ENCODE peak calls at places on chromosomes 16 and 17, in nine cellular contexts. One of them, this sample, is unnamed.

GRCh38 chr16:6104423-6104822 is 1006.8 kb upstream of the EEF2KMT start:
- DNase-seq in choroid plexus epithelial cell: no peak
- DNase-seq in neural progenitor cell: no peak
- DNase-seq in A549: no peak
- DNase-seq in prostate gland: no peak
- DNase-seq in pancreas: no peak
- DNase-seq in CD8-positive, alpha-beta memory T cell: no peak
- DNase-seq in fibroblast of the aortic adventitia: no peak
- DNase-seq in Karpas-422: no peak
- DNase-seq in this sample: no peak

GRCh38 chr16:60225541-60225940 is 1491.4 kb upstream of the GOT2 start:
- DNase-seq in choroid plexus epithelial cell: no peak
- DNase-seq in neural progenitor cell: peak; percentile 70
- DNase-seq in A549: no peak
- DNase-seq in prostate gland: no peak
- DNase-seq in pancreas: no peak
- DNase-seq in CD8-positive, alpha-beta memory T cell: no peak
- DNase-seq in fibroblast of the aortic adventitia: no peak
- DNase-seq in Karpas-422: no peak
- DNase-seq in this sample: no peak

GRCh38 chr17:27396941-27397340 is 59.3 kb upstream of the KSR1 start:
- DNase-seq in choroid plexus epithelial cell: peak; percentile 43
- DNase-seq in neural progenitor cell: no peak
- DNase-seq in A549: no peak
- DNase-seq in prostate gland: no peak
- DNase-seq in pancreas: no peak
- DNase-seq in CD8-positive, alpha-beta memory T cell: no peak
- DNase-seq in fibroblast of the aortic adventitia: peak; percentile 62
- DNase-seq in Karpas-422: no peak
- DNase-seq in this sample: no peak

GRCh38 chr16:31464781-31465260 is 5.5 kb downstream of the ARMC5 start:
- DNase-seq in choroid plexus epithelial cell: no peak
- DNase-seq in neural progenitor cell: no peak
- DNase-seq in A549: no peak
- DNase-seq in prostate gland: no peak
- DNase-seq in pancreas: no peak
- DNase-seq in CD8-positive, alpha-beta memory T cell: no peak
- DNase-seq in fibroblast of the aortic adventitia: no peak
- DNase-seq in Karpas-422: no peak
- DNase-seq in this sample: no peak

GRCh38 chr17:34598161-34598776 is 18.9 kb downstream of the TMEM132E start:
- DNase-seq in choroid plexus epithelial cell: no peak
- DNase-seq in neural progenitor cell: peak; percentile 83
- DNase-seq in A549: no peak
- DNase-seq in prostate gland: no peak
- DNase-seq in pancreas: no peak
- DNase-seq in CD8-positive, alpha-beta memory T cell: no peak
- DNase-seq in fibroblast of the aortic adventitia: no peak
- DNase-seq in Karpas-422: no peak
- DNase-seq in this sample: no peak

GRCh38 chr16:12900599-12901203 is 697 bp upstream of the SHISA9 start:
- DNase-seq in choroid plexus epithelial cell: no peak
- DNase-seq in neural progenitor cell: peak; percentile 38
- DNase-seq in A549: no peak
- DNase-seq in prostate gland: no peak
- DNase-seq in pancreas: no peak
- DNase-seq in CD8-positive, alpha-beta memory T cell: no peak
- DNase-seq in fibroblast of the aortic adventitia: no peak
- DNase-seq in Karpas-422: no peak
- DNase-seq in this sample: no peak

GRCh38 chr16:1426734-1427451 is 4.0 kb upstream of the PERCC1 start:
- DNase-seq in choroid plexus epithelial cell: no peak
- DNase-seq in neural progenitor cell: no peak
- DNase-seq in A549: no peak
- DNase-seq in prostate gland: no peak
- DNase-seq in pancreas: no peak
- DNase-seq in CD8-positive, alpha-beta memory T cell: no peak
- DNase-seq in fibroblast of the aortic adventitia: no peak
- DNase-seq in Karpas-422: no peak
- DNase-seq in this sample: no peak

GRCh38 chr16:57528499-57529323 is 7.7 kb downstream of the CCDC102A start:
- DNase-seq in choroid plexus epithelial cell: no peak
- DNase-seq in neural progenitor cell: peak; percentile 89
- DNase-seq in A549: no peak
- DNase-seq in prostate gland: no peak
- DNase-seq in pancreas: no peak
- DNase-seq in CD8-positive, alpha-beta memory T cell: no peak
- DNase-seq in fibroblast of the aortic adventitia: no peak
- DNase-seq in Karpas-422: no peak
- DNase-seq in this sample: no peak

GRCh38 chr16:67647111-67647651 is 2.2 kb downstream of the CARMIL2 start:
- DNase-seq in choroid plexus epithelial cell: no peak
- DNase-seq in neural progenitor cell: no peak
- DNase-seq in A549: no peak
- DNase-seq in prostate gland: no peak
- DNase-seq in pancreas: no peak
- DNase-seq in CD8-positive, alpha-beta memory T cell: no peak
- DNase-seq in fibroblast of the aortic adventitia: no peak
- DNase-seq in Karpas-422: no peak
- DNase-seq in this sample: no peak

GRCh38 chr16:67644038-67644437 is 906 bp upstream of the CARMIL2 start:
- DNase-seq in choroid plexus epithelial cell: no peak
- DNase-seq in neural progenitor cell: no peak
- DNase-seq in A549: no peak
- DNase-seq in prostate gland: no peak
- DNase-seq in pancreas: no peak
- DNase-seq in CD8-positive, alpha-beta memory T cell: no peak
- DNase-seq in fibroblast of the aortic adventitia: no peak
- DNase-seq in Karpas-422: no peak
- DNase-seq in this sample: no peak

GRCh38 chr16:67648088-67648763 is 3.3 kb downstream of the CARMIL2 start:
- DNase-seq in choroid plexus epithelial cell: no peak
- DNase-seq in neural progenitor cell: no peak
- DNase-seq in A549: no peak
- DNase-seq in prostate gland: no peak
- DNase-seq in pancreas: no peak
- DNase-seq in CD8-positive, alpha-beta memory T cell: no peak
- DNase-seq in fibroblast of the aortic adventitia: no peak
- DNase-seq in Karpas-422: no peak
- DNase-seq in this sample: no peak

GRCh38 chr16:67647681-67648080 is 2.7 kb downstream of the CARMIL2 start:
- DNase-seq in choroid plexus epithelial cell: no peak
- DNase-seq in neural progenitor cell: no peak
- DNase-seq in A549: no peak
- DNase-seq in prostate gland: no peak
- DNase-seq in pancreas: no peak
- DNase-seq in CD8-positive, alpha-beta memory T cell: no peak
- DNase-seq in fibroblast of the aortic adventitia: no peak
- DNase-seq in Karpas-422: no peak
- DNase-seq in this sample: no peak

DNA sequence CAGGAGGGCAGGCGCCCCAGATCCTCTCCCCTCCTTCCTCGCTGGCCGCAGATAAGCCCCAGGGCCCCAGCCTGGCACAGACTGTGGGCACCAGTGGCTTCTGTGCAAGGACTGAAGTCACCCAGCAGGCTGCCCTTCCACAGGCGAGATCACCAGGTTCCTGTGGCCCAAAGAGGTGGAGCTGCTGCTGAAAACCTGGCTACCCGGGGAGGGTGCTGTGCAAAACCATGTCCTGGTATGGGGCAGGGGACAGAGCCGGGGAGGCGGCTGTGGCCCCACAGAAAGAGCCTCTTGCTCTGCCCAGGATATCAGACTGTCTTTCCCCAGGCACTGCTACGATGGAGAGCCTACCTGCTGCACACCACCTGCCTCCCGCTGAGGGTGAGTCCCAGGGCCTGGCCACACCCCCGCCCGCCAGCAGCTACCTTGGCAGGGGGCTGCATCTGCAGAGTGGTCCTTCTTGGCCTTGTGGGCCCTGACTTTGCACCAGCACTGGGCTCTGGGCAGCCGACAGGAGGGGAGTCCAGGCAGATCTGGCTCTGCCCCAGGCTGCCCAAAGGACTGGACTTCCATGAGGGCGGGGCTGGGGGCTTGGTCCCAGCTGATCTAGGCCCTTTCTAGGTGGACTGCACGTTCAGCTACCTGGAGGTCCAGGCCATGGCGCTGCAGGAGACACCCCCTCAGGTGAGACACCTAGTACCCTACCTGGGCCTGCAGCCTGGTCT is 615 bp downstream of the CARMIL2 start:
- DNase-seq in choroid plexus epithelial cell: no peak
- DNase-seq in neural progenitor cell: no peak
- DNase-seq in A549: no peak
- DNase-seq in prostate gland: no peak
- DNase-seq in pancreas: no peak
- DNase-seq in CD8-positive, alpha-beta memory T cell: no peak
- DNase-seq in fibroblast of the aortic adventitia: no peak
- DNase-seq in Karpas-422: peak; percentile 53
- DNase-seq in this sample: no peak
- H3K4me3 ChIP-seq in choroid plexus epithelial cell: no peak overlapping the region
- H3K4me3 ChIP-seq in neural progenitor cell: peak overlapping the region; percentile 57
- H3K4me3 ChIP-seq in A549: no peak overlapping the region
- H3K4me3 ChIP-seq in prostate gland: no peak overlapping the region
- H3K4me3 ChIP-seq in pancreas: no peak overlapping the region
- H3K4me3 ChIP-seq in CD8-positive, alpha-beta memory T cell: peak overlapping the region; percentile 78
- H3K4me3 ChIP-seq in fibroblast of the aortic adventitia: no peak overlapping the region
- H3K4me3 ChIP-seq in Karpas-422: peak overlapping the region; percentile 82
- H3K4me3 ChIP-seq in this sample: no peak overlapping the region

GRCh38 chr16:15854906-15855703 is 1.7 kb downstream of the MYH11 start:
- DNase-seq in choroid plexus epithelial cell: no peak
- DNase-seq in neural progenitor cell: no peak
- DNase-seq in A549: no peak
- DNase-seq in prostate gland: no peak
- DNase-seq in pancreas: no peak
- DNase-seq in CD8-positive, alpha-beta memory T cell: no peak
- DNase-seq in fibroblast of the aortic adventitia: no peak
- DNase-seq in Karpas-422: no peak
- DNase-seq in this sample: no peak

GRCh38 chr16:15855704-15856003 is 1.2 kb downstream of the MYH11 start:
- DNase-seq in choroid plexus epithelial cell: no peak
- DNase-seq in neural progenitor cell: no peak
- DNase-seq in A549: no peak
- DNase-seq in prostate gland: no peak
- DNase-seq in pancreas: no peak
- DNase-seq in CD8-positive, alpha-beta memory T cell: no peak
- DNase-seq in fibroblast of the aortic adventitia: no peak
- DNase-seq in Karpas-422: peak; percentile 57
- DNase-seq in this sample: no peak

GRCh38 chr16:15857779-15858560 is 1.1 kb upstream of the MYH11 start:
- DNase-seq in choroid plexus epithelial cell: peak; percentile 26
- DNase-seq in neural progenitor cell: peak; percentile 73
- DNase-seq in A549: peak; percentile 38
- DNase-seq in prostate gland: peak; percentile 21
- DNase-seq in pancreas: no peak
- DNase-seq in CD8-positive, alpha-beta memory T cell: no peak
- DNase-seq in fibroblast of the aortic adventitia: peak; percentile 33
- DNase-seq in Karpas-422: no peak
- DNase-seq in this sample: no peak

GRCh38 chr16:15856901-15857778 is at the start of gene MYH11:
- DNase-seq in choroid plexus epithelial cell: no peak
- DNase-seq in neural progenitor cell: peak; percentile 71
- DNase-seq in A549: no peak
- DNase-seq in prostate gland: no peak
- DNase-seq in pancreas: no peak
- DNase-seq in CD8-positive, alpha-beta memory T cell: no peak
- DNase-seq in fibroblast of the aortic adventitia: no peak
- DNase-seq in Karpas-422: no peak
- DNase-seq in this sample: no peak

GRCh38 chr16:15856217-15856616 is 611 bp downstream of the MYH11 start:
- DNase-seq in choroid plexus epithelial cell: no peak
- DNase-seq in neural progenitor cell: no peak
- DNase-seq in A549: no peak
- DNase-seq in prostate gland: no peak
- DNase-seq in pancreas: no peak
- DNase-seq in CD8-positive, alpha-beta memory T cell: no peak
- DNase-seq in fibroblast of the aortic adventitia: no peak
- DNase-seq in Karpas-422: no peak
- DNase-seq in this sample: no peak
- H3K4me3 ChIP-seq in choroid plexus epithelial cell: no peak overlapping the region
- H3K4me3 ChIP-seq in neural progenitor cell: peak overlapping the region; percentile 66
- H3K4me3 ChIP-seq in A549: no peak overlapping the region
- H3K4me3 ChIP-seq in prostate gland: peak overlapping the region; percentile 22
- H3K4me3 ChIP-seq in pancreas: no peak overlapping the region
- H3K4me3 ChIP-seq in CD8-positive, alpha-beta memory T cell: no peak overlapping the region
- H3K4me3 ChIP-seq in fibroblast of the aortic adventitia: no peak overlapping the region
- H3K4me3 ChIP-seq in Karpas-422: no peak overlapping the region
- H3K4me3 ChIP-seq in this sample: no peak overlapping the region

GRCh38 chr16:3173892-3174617 is 13.9 kb upstream of the OR1F1 start:
- DNase-seq in choroid plexus epithelial cell: no peak
- DNase-seq in neural progenitor cell: peak; percentile 87
- DNase-seq in A549: peak; percentile 76
- DNase-seq in prostate gland: no peak
- DNase-seq in pancreas: no peak
- DNase-seq in CD8-positive, alpha-beta memory T cell: no peak
- DNase-seq in fibroblast of the aortic adventitia: no peak
- DNase-seq in Karpas-422: peak; percentile 88
- DNase-seq in this sample: no peak

GRCh38 chr16:3171855-3172593 is 16.0 kb upstream of the OR1F1 start:
- DNase-seq in choroid plexus epithelial cell: peak; percentile 48
- DNase-seq in neural progenitor cell: peak; percentile 49
- DNase-seq in A549: peak; percentile 82
- DNase-seq in prostate gland: no peak
- DNase-seq in pancreas: no peak
- DNase-seq in CD8-positive, alpha-beta memory T cell: no peak
- DNase-seq in fibroblast of the aortic adventitia: no peak
- DNase-seq in Karpas-422: peak; percentile 77
- DNase-seq in this sample: no peak

GRCh38 chr16:3171181-3171854 is 16.7 kb upstream of the OR1F1 start:
- DNase-seq in choroid plexus epithelial cell: no peak
- DNase-seq in neural progenitor cell: peak; percentile 47
- DNase-seq in A549: no peak
- DNase-seq in prostate gland: no peak
- DNase-seq in pancreas: no peak
- DNase-seq in CD8-positive, alpha-beta memory T cell: peak; percentile 50
- DNase-seq in fibroblast of the aortic adventitia: no peak
- DNase-seq in Karpas-422: no peak
- DNase-seq in this sample: no peak

GRCh38 chr16:3174618-3175148 is 13.3 kb upstream of the OR1F1 start:
- DNase-seq in choroid plexus epithelial cell: no peak
- DNase-seq in neural progenitor cell: no peak
- DNase-seq in A549: no peak
- DNase-seq in prostate gland: no peak
- DNase-seq in pancreas: no peak
- DNase-seq in CD8-positive, alpha-beta memory T cell: no peak
- DNase-seq in fibroblast of the aortic adventitia: no peak
- DNase-seq in Karpas-422: no peak
- DNase-seq in this sample: no peak

DNA sequence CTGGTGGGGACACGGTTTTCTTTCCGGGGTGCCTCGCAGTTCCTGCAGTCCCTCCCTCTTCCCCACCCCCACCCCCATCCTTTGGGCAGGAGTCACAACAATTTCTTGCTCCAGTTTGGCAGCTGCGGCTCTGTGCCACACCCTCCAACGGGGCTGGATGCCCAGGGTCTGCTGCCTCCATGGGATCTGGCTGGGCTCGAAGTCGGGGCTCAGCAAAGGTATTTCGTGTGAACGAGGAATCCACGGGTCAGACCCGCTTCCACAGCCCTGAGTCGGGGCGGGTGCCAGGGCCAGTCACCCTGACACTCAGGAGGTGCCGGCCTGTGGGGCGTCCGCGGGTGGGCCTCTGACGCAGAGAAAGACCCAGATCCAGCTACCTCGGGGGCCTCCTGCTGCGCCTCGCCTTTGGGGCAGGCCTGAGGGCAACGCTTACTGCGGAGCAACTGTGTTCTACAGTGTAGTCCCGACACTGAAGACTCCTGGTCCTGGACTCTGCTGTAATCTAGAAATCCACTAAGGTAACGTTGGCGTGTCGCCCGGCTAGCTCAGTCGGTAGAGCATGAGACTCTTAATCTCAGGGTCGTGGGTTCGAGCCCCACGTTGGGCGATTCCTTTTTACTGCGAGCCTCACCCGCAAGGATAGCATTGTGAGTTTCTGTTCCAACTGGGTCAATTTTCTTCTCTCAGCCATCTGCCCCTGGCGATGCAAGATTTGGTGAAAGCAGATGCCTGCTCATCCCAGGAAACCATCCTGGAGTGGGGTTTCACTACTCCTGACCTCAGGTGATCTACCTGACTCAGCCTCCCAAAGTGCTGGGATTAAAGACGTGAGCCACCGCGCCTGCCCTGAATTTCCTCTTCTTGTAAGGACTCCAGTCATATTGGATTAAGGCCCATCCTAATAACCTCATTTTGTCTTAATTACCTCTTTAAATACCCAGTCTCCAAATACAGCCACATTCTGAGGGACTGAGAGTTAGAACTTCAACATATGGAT is 12.5 kb upstream of the OR1F1 start:
- DNase-seq in choroid plexus epithelial cell: peak; percentile 54
- DNase-seq in neural progenitor cell: peak; percentile 53
- DNase-seq in A549: peak; percentile 71
- DNase-seq in prostate gland: no peak
- DNase-seq in pancreas: no peak
- DNase-seq in CD8-positive, alpha-beta memory T cell: no peak
- DNase-seq in fibroblast of the aortic adventitia: no peak
- DNase-seq in Karpas-422: peak; percentile 76
- DNase-seq in this sample: peak; percentile 52
- H3K4me3 ChIP-seq in choroid plexus epithelial cell: peak overlapping the region; percentile 5
- H3K4me3 ChIP-seq in neural progenitor cell: peak overlapping the region; percentile 48
- H3K4me3 ChIP-seq in A549: peak overlapping the region; percentile 51
- H3K4me3 ChIP-seq in prostate gland: no peak overlapping the region
- H3K4me3 ChIP-seq in pancreas: no peak overlapping the region
- H3K4me3 ChIP-seq in CD8-positive, alpha-beta memory T cell: no peak overlapping the region
- H3K4me3 ChIP-seq in fibroblast of the aortic adventitia: no peak overlapping the region
- H3K4me3 ChIP-seq in Karpas-422: no peak overlapping the region
- H3K4me3 ChIP-seq in this sample: peak overlapping the region; percentile 32

DNA sequence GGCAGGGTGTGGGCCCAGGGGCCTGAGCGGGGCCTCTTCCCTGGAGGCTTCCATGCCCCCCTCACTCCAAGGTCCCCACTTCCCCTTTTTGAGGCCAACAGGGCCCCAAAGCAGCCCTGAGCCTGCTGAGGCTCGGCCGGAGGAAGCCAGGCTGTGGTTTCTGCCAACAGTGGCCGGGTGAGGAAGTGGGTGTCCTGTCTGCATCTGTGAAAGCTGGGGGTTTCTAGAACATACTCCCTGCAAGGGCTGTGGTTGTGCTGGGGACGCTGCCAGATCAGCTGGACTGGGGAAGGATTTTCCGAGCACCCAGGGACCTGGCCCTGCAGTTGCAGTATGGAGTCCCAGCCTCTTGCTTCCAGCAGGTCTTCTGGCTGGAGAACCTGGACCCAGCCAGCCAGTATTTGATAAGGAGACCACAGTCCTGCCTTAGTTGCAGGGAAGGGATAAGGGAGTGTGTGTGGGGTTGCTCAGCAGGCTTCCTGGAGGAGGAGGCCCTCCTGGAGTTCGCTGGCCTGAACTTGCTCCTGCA is 15.7 kb downstream of the ADCY7 start:
- DNase-seq in choroid plexus epithelial cell: peak; percentile 80
- DNase-seq in neural progenitor cell: no peak
- DNase-seq in A549: no peak
- DNase-seq in prostate gland: peak; percentile 25
- DNase-seq in pancreas: peak; percentile 75
- DNase-seq in CD8-positive, alpha-beta memory T cell: peak; percentile 59
- DNase-seq in fibroblast of the aortic adventitia: peak; percentile 52
- DNase-seq in Karpas-422: peak; percentile 95
- DNase-seq in this sample: peak; percentile 69
- H3K4me3 ChIP-seq in choroid plexus epithelial cell: no peak overlapping the region
- H3K4me3 ChIP-seq in neural progenitor cell: no peak overlapping the region
- H3K4me3 ChIP-seq in A549: no peak overlapping the region
- H3K4me3 ChIP-seq in prostate gland: no peak overlapping the region
- H3K4me3 ChIP-seq in pancreas: no peak overlapping the region
- H3K4me3 ChIP-seq in CD8-positive, alpha-beta memory T cell: peak overlapping the region; percentile 53
- H3K4me3 ChIP-seq in fibroblast of the aortic adventitia: no peak overlapping the region
- H3K4me3 ChIP-seq in Karpas-422: peak overlapping the region; percentile 57
- H3K4me3 ChIP-seq in this sample: no peak overlapping the region